ENCODE peak calls at places on chromosome 21, in five cellular contexts. A is IMR-90, W is PC-3, I is tibial nerve, X is adrenal gland. M is an unnamed sample. For H3K4me1 and H3K9me3, the result is how much of the 10 kb centered on the place peaks cover.

GRCh38 chr21:42466700-42467612 is 29.1 kb downstream of the RSPH1 start:
- DNase-seq in A (peak), X (peak), W (peak), I (no peak), M (peak)

GRCh38 chr21:42637602-42638041 is 15.8 kb upstream of the PDE9A start:
- DNase-seq in I (no peak), W (no peak), X (no peak), A (no peak), M (no peak)

GRCh38 chr21:39087976-39088370 is 95.3 kb downstream of the PSMG1 start:
- DNase-seq in A (no peak), W (no peak), X (no peak), I (no peak), M (peak)

GRCh38 chr21:37639756-37640155 is 273.2 kb downstream of the DYRK1A start:
- DNase-seq in X (no peak), A (no peak), W (no peak), I (no peak), M (no peak)

GRCh38 chr21:42120056-42120903 is 49.2 kb downstream of the UMODL1 start:
- DNase-seq in W (peak), X (no peak), A (no peak), I (no peak), M (peak)

GRCh38 chr21:35352066-35352770 is 303.1 kb upstream of the RUNX1 start:
- DNase-seq in W (no peak), A (peak), I (no peak), X (no peak), M (no peak)

GRCh38 chr21:17679002-17679600 is 66.4 kb upstream of the BTG3 start:
- DNase-seq in I (peak), X (no peak), A (peak), W (peak), M (peak)

GRCh38 chr21:38984982-38985422 is 179.3 kb downstream of the ETS2 start:
- DNase-seq in I (no peak), A (peak), W (no peak), X (no peak), M (no peak)

GRCh38 chr21:38384675-38385074 is 113.6 kb downstream of the ERG start:
- DNase-seq in A (no peak), I (no peak), W (no peak), X (no peak), M (no peak)

GRCh38 chr21:25561668-25562641 is 45.3 kb downstream of the MRPL39 start:
- DNase-seq in A (peak), W (no peak), I (peak), X (peak), M (peak)

GRCh38 chr21:42613756-42614155 is 39.7 kb upstream of the PDE9A start:
- DNase-seq in A (no peak), X (no peak), I (no peak), W (no peak), M (no peak)

GRCh38 chr21:38323721-38324591 is 67.2 kb downstream of the KCNJ15 start:
- DNase-seq in X (no peak), I (no peak), W (peak), A (peak), M (no peak)

GRCh38 chr21:37281993-37282392 is 14.9 kb upstream of the VPS26C start:
- DNase-seq in X (no peak), W (no peak), I (no peak), A (no peak), M (peak)

GRCh38 chr21:35217504-35218060 is 168.5 kb upstream of the RUNX1 start:
- DNase-seq in X (no peak), I (no peak), A (peak), W (peak), M (no peak)

GRCh38 chr21:17139696-17140095 is 373.1 kb upstream of the CXADR start:
- DNase-seq in W (no peak), X (no peak), A (no peak), I (no peak), M (no peak)

GRCh38 chr21:39386194-39386593 is 37.3 kb upstream of the HMGN1 start:
- DNase-seq in W (no peak), I (no peak), X (peak), A (no peak), M (no peak)

GRCh38 chr21:39788383-39788782 is 43.4 kb downstream of the IGSF5 start:
- DNase-seq in A (peak), X (peak), W (peak), I (peak), M (peak)

GRCh38 chr21:15293251-15293650 is 228.5 kb upstream of the NRIP1 start:
- DNase-seq in X (no peak), A (peak), W (peak), I (no peak), M (peak)

GRCh38 chr21:42513985-42514882 is 582 bp downstream of the SLC37A1 start:
- DNase-seq in I (no peak), W (peak), X (peak), A (no peak), M (peak)

GRCh38 chr21:38979271-38980196 is 173.8 kb downstream of the ETS2 start:
- DNase-seq in A (peak), W (peak), I (no peak), X (no peak), M (no peak)

GRCh38 chr21:41219498-41220207 is 51.7 kb downstream of the BACE2 start:
- DNase-seq in X (no peak), A (no peak), I (no peak), W (peak), M (no peak)

GRCh38 chr21:30408782-30409494 is 13.1 kb downstream of the KRTAP13-1 start:
- DNase-seq in W (peak), I (no peak), A (no peak), X (peak), M (peak)

GRCh38 chr21:33369586-33369985 is 33.6 kb upstream of the IFNGR2 start:
- DNase-seq in I (no peak), A (no peak), W (no peak), X (no peak), M (no peak)
- H3K4me1 ChIP-seq in I (under half), A (under half), W (under half), X (under half), M (under half)

DNA sequence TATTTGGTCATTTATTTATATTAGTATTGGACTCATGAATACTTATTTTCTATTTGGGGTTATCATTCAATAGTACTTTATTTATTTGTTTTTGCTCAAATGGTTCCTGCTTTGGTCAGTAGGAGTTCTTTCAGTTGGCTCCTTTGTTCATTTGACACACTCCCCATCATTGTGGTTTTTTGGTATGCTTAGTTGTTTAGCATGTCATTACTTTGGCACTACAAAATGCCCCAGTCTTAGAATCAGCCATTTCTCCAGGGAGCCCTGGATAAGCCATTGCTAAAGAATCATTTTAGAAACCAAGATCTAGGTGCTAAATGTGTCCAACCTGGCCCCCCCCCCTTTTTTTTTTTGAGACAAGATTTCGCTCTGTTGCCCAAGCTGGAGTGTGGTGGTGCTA is 61.7 kb upstream of the MRPS6 start:
- DNase-seq in I (no peak), A (no peak), X (no peak), W (no peak), M (no peak)
- H3K9me3 ChIP-seq in I (under half), A (under half), X (under half), W (under half), M (under half)

DNA sequence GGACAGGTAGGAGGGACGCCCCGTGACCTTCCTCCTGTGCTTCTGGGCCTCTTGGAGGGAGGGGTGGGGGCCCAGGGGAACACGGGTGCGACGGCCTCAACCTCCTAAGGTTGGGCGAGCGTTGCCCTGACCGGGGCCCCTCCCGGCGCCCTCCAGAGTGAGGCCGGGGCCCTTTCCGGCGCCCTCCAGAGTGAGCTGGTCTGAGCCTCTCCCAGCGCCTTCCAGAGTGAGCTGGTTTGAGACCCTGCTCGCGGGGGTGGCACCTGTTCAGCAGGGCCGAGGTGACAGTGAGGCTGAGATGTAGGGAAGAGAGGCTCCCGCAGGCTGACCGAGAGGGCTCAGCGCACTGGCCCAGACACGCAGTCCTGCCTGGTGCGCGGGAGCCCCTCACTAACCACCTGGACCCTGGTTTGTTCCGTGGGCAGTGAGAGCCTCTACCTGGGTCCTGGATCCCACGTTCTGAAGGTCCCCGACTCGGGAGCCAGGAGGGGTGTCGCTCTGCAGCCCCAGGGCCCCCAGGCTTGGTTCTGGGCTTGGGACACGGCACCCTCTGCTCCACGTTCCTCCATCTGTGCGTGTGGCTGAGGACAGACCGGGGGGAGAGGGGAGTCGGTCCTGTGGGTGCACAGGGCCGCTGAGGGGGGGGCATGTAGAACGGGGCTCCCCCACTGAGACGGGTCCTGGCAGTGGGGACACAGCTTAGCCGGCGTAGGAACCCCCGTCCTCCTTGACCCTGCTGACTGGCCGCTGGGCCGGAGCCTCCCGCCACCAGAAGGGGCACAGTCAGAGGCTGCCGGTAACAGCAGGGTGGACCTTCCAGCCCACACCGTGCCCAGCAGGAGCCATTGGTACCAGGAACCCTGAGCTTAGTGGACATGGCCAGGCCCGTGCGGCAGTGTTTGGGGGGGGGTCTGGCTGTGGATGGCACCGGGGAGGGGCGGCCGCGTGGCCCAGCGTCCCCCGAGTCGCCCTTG is 1.5 kb downstream of the COL6A1 start:
- DNase-seq in W (peak), A (no peak), X (peak), I (no peak), M (no peak)
- H3K4me1 ChIP-seq in W (under half), A (under half), X (under half), I (under half), M (under half)

GRCh38 chr21:21921410-21922232 is 923.4 kb downstream of the NCAM2 start:
- DNase-seq in X (no peak), A (peak), W (peak), I (no peak), M (peak)
- H3K9me3 ChIP-seq in X (under half), A (under half), W (under half), I (under half), M (under half)

GRCh38 chr21:33300701-33301631 is 23.8 kb upstream of the IFNAR1 start:
- DNase-seq in W (peak), A (no peak), I (no peak), X (no peak), M (peak)
- H3K4me1 ChIP-seq in W (under half), A (under half), I (under half), X (under half), M (under half)

DNA sequence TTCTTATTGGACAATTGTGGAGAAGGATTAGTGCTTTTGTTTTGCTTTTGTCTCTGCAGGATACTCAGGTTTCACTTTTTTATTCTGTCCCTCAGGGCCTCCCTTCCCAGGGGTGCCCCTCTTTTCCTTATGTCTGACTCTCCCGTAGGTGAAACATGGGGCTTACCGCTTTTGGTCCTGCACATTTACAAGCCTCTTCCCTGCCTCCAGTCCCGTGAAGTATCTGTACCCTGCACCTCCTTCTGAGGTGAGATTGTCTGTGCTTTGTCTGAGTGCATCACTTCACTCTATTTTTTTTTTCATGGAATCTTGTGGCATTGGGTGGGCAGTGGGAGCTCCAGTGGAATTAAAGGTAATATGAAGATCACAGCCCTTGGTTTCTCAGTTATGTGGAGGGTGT is 758.1 kb upstream of the TPTE start:
- DNase-seq in W (no peak), X (no peak), I (no peak), A (no peak), M (no peak)
- H3K9me3 ChIP-seq in W (half or more), X (under half), I (under half), A (under half), M (under half)

GRCh38 chr21:43778469-43779335 is 2.6 kb upstream of the CSTB start:
- DNase-seq in A (peak), W (peak), I (no peak), X (no peak), M (no peak)
- H3K4me1 ChIP-seq in A (under half), W (half or more), I (under half), X (under half), M (under half)

DNA sequence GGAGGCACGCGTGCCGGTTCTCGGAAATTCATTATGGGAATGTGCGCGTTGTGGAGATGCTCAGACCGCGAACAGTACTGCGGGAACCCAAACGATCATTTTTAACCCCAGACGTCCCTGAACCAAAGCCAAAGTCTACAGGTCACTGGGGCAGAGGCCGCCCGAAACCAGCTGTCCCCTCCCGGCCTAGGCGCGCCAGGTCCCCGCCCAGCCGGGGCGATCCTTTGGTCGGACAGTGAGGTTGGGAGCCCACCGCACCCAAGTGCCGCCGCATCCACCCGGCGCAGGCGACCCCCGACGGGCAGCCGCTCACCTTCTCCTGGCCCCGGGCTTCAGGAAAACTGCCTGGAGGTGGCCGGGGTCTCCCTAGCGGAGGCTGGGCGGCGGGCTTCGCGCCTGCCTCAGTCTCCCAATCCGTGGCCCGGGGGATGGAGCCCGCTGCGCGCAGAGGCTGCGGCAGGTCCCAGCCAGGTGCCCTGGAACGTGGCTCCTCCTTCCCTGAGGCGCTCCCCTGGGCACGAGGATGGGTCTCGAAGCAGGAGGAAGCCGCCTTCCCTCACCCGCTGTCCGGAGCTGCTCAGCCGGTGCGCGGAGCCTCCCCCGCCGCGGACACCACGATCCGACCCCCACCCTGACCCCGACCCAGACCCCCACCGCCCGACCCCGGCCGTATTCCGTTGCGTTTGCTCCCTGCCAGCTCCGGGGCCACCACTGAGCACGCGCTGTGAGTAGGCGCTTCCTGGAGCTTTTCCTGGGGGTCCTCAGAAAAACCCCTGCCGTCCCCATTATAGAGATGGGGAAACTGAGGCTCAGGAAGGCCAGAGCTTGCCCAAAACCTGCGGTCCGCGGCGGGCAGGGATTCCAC is 8.1 kb upstream of the SLX9 start:
- DNase-seq in X (no peak), W (peak), I (no peak), A (no peak), M (no peak)
- H3K9me3 ChIP-seq in X (under half), W (under half), I (under half), A (under half), M (under half)

M was measured in small intestine.